ENCODE peak calls at places on chromosome 10, in five cellular contexts. O is amniotic epithelial cell, V is fibroblast of mammary gland, P is ovary, C is cardiac fibroblast. X is an unnamed sample.

GRCh38 chr10:11510714-11511113 is 100.7 kb downstream of the USP6NL start:
- DNase-seq in O (no peak), V (no peak), P (no peak), C (no peak), X (no peak)

GRCh38 chr10:4519691-4520402 is 306.2 kb upstream of the AKR1E2 start:
- DNase-seq in O (peak; percentile 93), V (peak; percentile 94), P (no peak), C (peak; percentile 94), X (peak; percentile 95)

GRCh38 chr10:31947144-31947926 is 18.7 kb upstream of the ARHGAP12 start:
- DNase-seq in O (peak; percentile 95), V (peak; percentile 94), P (no peak), C (peak; percentile 96), X (peak; percentile 93)

GRCh38 chr10:103690281-103690680 is 165.1 kb downstream of the SH3PXD2A start:
- DNase-seq in O (peak; percentile 38), V (peak; percentile 37), P (no peak), C (peak; percentile 31), X (no peak)

GRCh38 chr10:49700997-49701396 is 21.5 kb downstream of the C10orf53 start:
- DNase-seq in O (no peak), V (no peak), P (no peak), C (no peak), X (no peak)

GRCh38 chr10:59300386-59300785 is 62.0 kb downstream of the FAM13C start:
- DNase-seq in O (no peak), V (no peak), P (no peak), C (no peak), X (no peak)

GRCh38 chr10:130775311-130775710 is 536.2 kb downstream of the TCERG1L start:
- DNase-seq in O (no peak), V (no peak), P (no peak), C (no peak), X (no peak)

GRCh38 chr10:10259013-10259412 is 758.7 kb upstream of the CELF2 start:
- DNase-seq in O (no peak), V (no peak), P (no peak), C (no peak), X (no peak)

GRCh38 chr10:92839191-92840085 is 8.9 kb upstream of the EXOC6 start:
- DNase-seq in O (peak; percentile 74), V (peak; percentile 44), P (peak; percentile 58), C (peak; percentile 73), X (peak; percentile 86)

GRCh38 chr10:101961591-101962498 is 94.1 kb downstream of the ARMH3 start:
- DNase-seq in O (peak; percentile 84), V (peak; percentile 56), P (no peak), C (peak; percentile 66), X (peak; percentile 65)

GRCh38 chr10:131817866-131818509 is 82.8 kb upstream of the PPP2R2D start:
- DNase-seq in O (no peak), V (no peak), P (no peak), C (no peak), X (no peak)

GRCh38 chr10:119139464-119140067 is 25.9 kb downstream of the SFXN4 start:
- DNase-seq in O (peak; percentile 49), V (peak; percentile 33), P (peak; percentile 68), C (peak; percentile 37), X (peak; percentile 35)

GRCh38 chr10:5466451-5466996 is 32.8 kb downstream of the CALML5 start:
- DNase-seq in O (peak; percentile 87), V (peak; percentile 35), P (peak; percentile 64), C (no peak), X (peak; percentile 57)

GRCh38 chr10:77036993-77037734 is 600.4 kb downstream of the KCNMA1 start:
- DNase-seq in O (peak; percentile 28), V (peak; percentile 22), P (no peak), C (peak; percentile 26), X (peak; percentile 7)

GRCh38 chr10:91009121-91009520 is 88.2 kb upstream of the ANKRD1 start:
- DNase-seq in O (no peak), V (no peak), P (no peak), C (no peak), X (no peak)

GRCh38 chr10:31698169-31698890 is 230.3 kb downstream of the ARHGAP12 start:
- DNase-seq in O (peak; percentile 94), V (peak; percentile 96), P (no peak), C (peak; percentile 97), X (peak; percentile 97)

GRCh38 chr10:4586756-4587155 is 239.3 kb upstream of the AKR1E2 start:
- DNase-seq in O (peak; percentile 30), V (no peak), P (no peak), C (no peak), X (no peak)

GRCh38 chr10:32950457-32951109 is 7.4 kb downstream of the ITGB1 start:
- DNase-seq in O (no peak), V (no peak), P (no peak), C (no peak), X (no peak)

GRCh38 chr10:127813290-127813689 is 76.3 kb downstream of the FOXI2 start:
- DNase-seq in O (no peak), V (no peak), P (no peak), C (peak; percentile 5), X (no peak)

X was measured in fibroblast of pulmonary artery.